ENCODE peak calls at places on chromosomes 6 and 20, in eight cellular contexts. W is B cell; H is pons; E is HTR-8/SVneo; N is AG09309; L is effector CD4-positive, alpha-beta T cell; I is colonic mucosa; R is HEK293T. O is an unnamed sample.

GRCh38 chr6:143902827-143903226 is 38.6 kb downstream of the ZC2HC1B start:
- DNase-seq in W (no peak), H (no peak), E (no peak), N (no peak), L (no peak), I (no peak), R (no peak), O (no peak)

GRCh38 chr6:97473979-97474378 is 191.0 kb upstream of the MMS22L start:
- DNase-seq in W (no peak), H (no peak), E (no peak), N (no peak), L (no peak), I (no peak), R (no peak), O (no peak)

GRCh38 chr6:161233986-161234620 is 39.8 kb downstream of the AGPAT4 start:
- DNase-seq in W (no peak), H (peak), E (peak), N (peak), L (no peak), I (peak), R (no peak), O (peak)

GRCh38 chr6:42010185-42010872 is 40.0 kb upstream of the TAF8 start:
- DNase-seq in W (no peak), H (no peak), E (peak), N (no peak), L (no peak), I (no peak), R (no peak), O (no peak)

GRCh38 chr20:2694519-2694918 is 1.9 kb downstream of the EBF4 start:
- DNase-seq in W (no peak), H (no peak), E (no peak), N (no peak), L (no peak), I (no peak), R (no peak), O (no peak)

GRCh38 chr6:137699036-137699683 is 167.9 kb upstream of the TNFAIP3 start:
- DNase-seq in W (peak), H (peak), E (no peak), N (no peak), L (no peak), I (no peak), R (no peak), O (no peak)

GRCh38 chr6:169160091-169160854 is 93.4 kb downstream of the THBS2 start:
- DNase-seq in W (no peak), H (no peak), E (no peak), N (no peak), L (no peak), I (no peak), R (no peak), O (no peak)

GRCh38 chr6:44431118-44431725 is 43.7 kb downstream of the CDC5L start:
- DNase-seq in W (no peak), H (peak), E (peak), N (peak), L (peak), I (peak), R (peak), O (no peak)

GRCh38 chr6:32164295-32164694 is at the start of gene EGFL8:
- DNase-seq in W (no peak), H (no peak), E (no peak), N (no peak), L (no peak), I (no peak), R (no peak), O (no peak)

GRCh38 chr6:130625825-130626500 is 201.2 kb upstream of the SMLR1 start:
- DNase-seq in W (no peak), H (no peak), E (peak), N (peak), L (no peak), I (no peak), R (peak), O (no peak)

GRCh38 chr6:167769408-167770190 is 57.1 kb upstream of the AFDN start:
- DNase-seq in W (no peak), H (no peak), E (no peak), N (no peak), L (no peak), I (no peak), R (no peak), O (no peak)

GRCh38 chr6:137652961-137653697 is 158.9 kb upstream of the OLIG3 start:
- DNase-seq in W (no peak), H (no peak), E (no peak), N (no peak), L (no peak), I (no peak), R (peak), O (no peak)

GRCh38 chr20:61817061-61817460 is 248.6 kb downstream of the TAF4 start:
- DNase-seq in W (no peak), H (no peak), E (no peak), N (no peak), L (no peak), I (no peak), R (no peak), O (no peak)

GRCh38 chr6:148739822-148740128 is 7.1 kb upstream of the UST start:
- DNase-seq in W (no peak), H (no peak), E (no peak), N (no peak), L (no peak), I (no peak), R (no peak), O (no peak)

GRCh38 chr6:91483415-91483814 is 896.5 kb upstream of the MAP3K7 start:
- DNase-seq in W (no peak), H (no peak), E (no peak), N (no peak), L (no peak), I (no peak), R (no peak), O (no peak)

GRCh38 chr6:89022747-89023289 is 57.7 kb upstream of the PNRC1 start:
- DNase-seq in W (no peak), H (no peak), E (no peak), N (peak), L (no peak), I (no peak), R (no peak), O (peak)

GRCh38 chr6:135182993-135183531 is 2.0 kb downstream of the MYB start:
- DNase-seq in W (peak), H (no peak), E (peak), N (no peak), L (peak), I (peak), R (peak), O (no peak)

GRCh38 chr6:19327246-19327645 is 509.9 kb upstream of the ID4 start:
- DNase-seq in W (no peak), H (no peak), E (no peak), N (no peak), L (no peak), I (no peak), R (no peak), O (no peak)

GRCh38 chr20:38127011-38127621 is 38.0 kb downstream of the TGM2 start:
- DNase-seq in W (no peak), H (no peak), E (peak), N (no peak), L (no peak), I (no peak), R (no peak), O (peak)

O was measured in NCI-H446 treated with DMSO at 0.1 percent for 48 hours.